ENCODE peak calls at places on chromosomes 5 and 9, in six cellular contexts. A, S, M, P, C and X are unnamed samples. For H3K36me3, the result is how much of the 10 kb centered on the place peaks cover.

GRCh38 chr9:124347968-124348358 is 67.3 kb downstream of the PSMB7 start:
- DNase-seq in A (no peak), S (peak), M (peak), P (no peak), C (no peak), X (peak)

GRCh38 chr9:135029434-135029833 is 58.0 kb upstream of the OLFM1 start:
- DNase-seq in A (no peak), S (no peak), M (no peak), P (no peak), C (no peak), X (no peak)

GRCh38 chr5:132180134-132180745 is 47.4 kb downstream of the P4HA2 start:
- DNase-seq in A (no peak), S (no peak), M (no peak), P (peak), C (peak), X (no peak)

GRCh38 chr5:43658499-43658898 is 55.5 kb downstream of the NNT start:
- DNase-seq in A (no peak), S (no peak), M (no peak), P (no peak), C (no peak), X (no peak)

GRCh38 chr5:132901036-132901435 is 27.6 kb downstream of the LEAP2 start:
- DNase-seq in A (no peak), S (no peak), M (no peak), P (no peak), C (no peak), X (no peak)

GRCh38 chr9:34599546-34599945 is 10.0 kb upstream of the CNTFR start:
- DNase-seq in A (no peak), S (no peak), M (no peak), P (peak), C (no peak), X (no peak)

GRCh38 chr5:138468133-138468965 is 3.1 kb downstream of the EGR1 start:
- DNase-seq in A (no peak), S (no peak), M (no peak), P (no peak), C (no peak), X (no peak)

GRCh38 chr9:134536101-134536900 is 105.3 kb upstream of the COL5A1 start:
- DNase-seq in A (no peak), S (no peak), M (no peak), P (no peak), C (no peak), X (no peak)

GRCh38 chr9:33234511-33235467 is 5.2 kb upstream of the SPINK4 start:
- DNase-seq in A (no peak), S (no peak), M (no peak), P (no peak), C (no peak), X (peak)

GRCh38 chr5:151615431-151615830 is 24.3 kb upstream of the FAT2 start:
- DNase-seq in A (no peak), S (no peak), M (no peak), P (no peak), C (no peak), X (no peak)

GRCh38 chr5:32679218-32679617 is 31.9 kb upstream of the NPR3 start:
- DNase-seq in A (no peak), S (no peak), M (no peak), P (no peak), C (no peak), X (no peak)

GRCh38 chr5:138989720-138990119 is 114.6 kb upstream of the LRRTM2 start:
- DNase-seq in A (no peak), S (no peak), M (no peak), P (no peak), C (no peak), X (no peak)

GRCh38 chr5:102958481-102959011 is 161.4 kb downstream of the GIN1 start:
- DNase-seq in A (no peak), S (no peak), M (no peak), P (no peak), C (no peak), X (no peak)

GRCh38 chr5:14179446-14179845 is 36.3 kb downstream of the TRIO start:
- DNase-seq in A (no peak), S (no peak), M (no peak), P (no peak), C (no peak), X (no peak)

GRCh38 chr5:123367739-123368138 is 55.5 kb downstream of the CEP120 start:
- DNase-seq in A (no peak), S (no peak), M (no peak), P (no peak), C (no peak), X (no peak)

GRCh38 chr9:94668424-94668916 is 29.2 kb upstream of the FBP1 start:
- DNase-seq in A (no peak), S (no peak), M (no peak), P (no peak), C (no peak), X (no peak)

GRCh38 chr9:120689860-120690259 is 24.4 kb downstream of the MEGF9 start:
- DNase-seq in A (no peak), S (no peak), M (no peak), P (no peak), C (no peak), X (no peak)

GRCh38 chr5:133459474-133460155 is 152.7 kb downstream of the FSTL4 start:
- DNase-seq in A (no peak), S (no peak), M (no peak), P (no peak), C (no peak), X (peak)

GRCh38 chr5:170591055-170591454 is 87.2 kb downstream of the KCNIP1 start:
- DNase-seq in A (no peak), S (no peak), M (peak), P (no peak), C (no peak), X (no peak)

GRCh38 chr9:93664549-93665120 is 88.3 kb downstream of the PHF2 start:
- DNase-seq in A (no peak), S (no peak), M (peak), P (no peak), C (no peak), X (no peak)

GRCh38 chr5:139393497-139394122 is 1.3 kb downstream of the PROB1 start:
- DNase-seq in A (no peak), S (no peak), M (no peak), P (no peak), C (no peak), X (no peak)

GRCh38 chr9:112332977-112333638 is at the start of gene PTBP3:
- DNase-seq in A (no peak), S (peak), M (peak), P (peak), C (peak), X (peak)

GRCh38 chr9:135905380-135906282 is 1.7 kb downstream of the CAMSAP1 start:
- DNase-seq in A (no peak), S (no peak), M (peak), P (no peak), C (no peak), X (no peak)

GRCh38 chr5:142181096-142181495 is 72.5 kb downstream of the NDFIP1 start:
- DNase-seq in A (no peak), S (no peak), M (peak), P (no peak), C (no peak), X (no peak)

GRCh38 chr5:163533229-163533628 is 27.8 kb downstream of the MAT2B start:
- DNase-seq in A (no peak), S (no peak), M (no peak), P (no peak), C (no peak), X (no peak)

GRCh38 chr9:135978650-135979461 is 17.7 kb upstream of the UBAC1 start:
- DNase-seq in A (no peak), S (no peak), M (no peak), P (no peak), C (no peak), X (no peak)

GRCh38 chr5:150368526-150368925 is 11.0 kb downstream of the TCOF1 start:
- DNase-seq in A (no peak), S (no peak), M (no peak), P (no peak), C (no peak), X (no peak)

GRCh38 chr9:90858505-90858904 is 56.9 kb downstream of the SYK start:
- DNase-seq in A (no peak), S (no peak), M (no peak), P (no peak), C (no peak), X (no peak)

GRCh38 chr9:631596-631995 is 209.9 kb upstream of the DMRT1 start:
- DNase-seq in A (no peak), S (no peak), M (no peak), P (peak), C (no peak), X (no peak)

GRCh38 chr5:133357758-133358157 is 254.6 kb downstream of the FSTL4 start:
- DNase-seq in A (no peak), S (no peak), M (no peak), P (no peak), C (no peak), X (no peak)

DNA sequence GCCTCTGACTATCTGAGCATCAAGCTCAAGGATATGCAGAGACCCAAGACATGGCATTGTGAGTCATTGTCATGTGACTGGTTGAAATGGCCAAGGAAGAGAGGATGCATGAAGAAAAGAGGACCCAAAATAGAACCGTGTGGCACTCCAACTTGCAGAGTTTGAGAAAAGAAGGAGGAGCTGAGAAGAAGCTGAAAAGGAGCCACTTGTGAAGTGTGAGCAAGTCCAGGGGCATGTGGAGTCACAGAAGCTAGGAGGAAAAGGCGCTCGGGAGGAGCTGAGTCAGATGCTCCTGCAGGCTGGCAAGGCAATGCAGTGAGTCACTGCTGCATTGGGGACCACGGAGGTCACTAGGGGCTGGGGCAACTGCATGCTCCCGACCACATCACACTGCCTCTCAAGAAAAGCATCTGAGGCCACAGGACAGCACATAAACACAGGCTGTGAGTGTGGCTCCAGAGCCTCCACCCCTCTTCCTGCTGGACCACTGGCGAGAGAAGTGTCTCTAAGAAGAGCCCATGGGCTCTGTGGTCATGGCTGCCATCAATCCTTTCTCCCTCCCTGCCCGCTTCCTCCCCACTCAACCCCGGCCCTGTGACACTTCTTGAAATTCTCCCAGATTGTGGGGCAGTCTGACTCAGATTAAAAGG is 197.6 kb downstream of the DRD1 start:
- DNase-seq in A (peak), S (no peak), M (no peak), P (no peak), C (no peak), X (no peak)
- H3K27ac ChIP-seq in A (no peak), S (no peak), M (no peak), P (no peak), C (no peak), X (no peak)

DNA sequence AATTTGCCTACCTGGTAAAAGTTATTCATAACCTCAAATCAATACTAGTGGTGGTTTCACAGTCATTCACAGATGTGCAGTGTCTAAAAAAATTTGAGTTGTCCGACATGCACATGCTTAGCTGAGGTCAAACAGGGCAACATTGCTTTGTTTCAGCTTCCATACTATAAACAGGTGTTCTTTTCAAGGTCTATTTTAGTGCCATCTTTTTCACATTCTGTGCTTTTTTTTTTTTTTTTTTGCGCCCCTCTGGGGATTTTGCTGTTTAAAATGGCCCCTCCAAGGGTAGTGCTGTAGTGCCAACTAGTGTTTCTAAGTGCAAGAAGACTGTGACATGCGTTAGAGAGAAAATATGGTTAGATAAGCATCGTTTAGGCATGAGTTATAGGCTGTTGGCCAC is 14.5 kb downstream of the PHAX start:
- DNase-seq in A (no peak), S (no peak), M (no peak), P (no peak), C (no peak), X (no peak)
- H3K36me3 ChIP-seq in A (under half), S (half or more), M (under half), P (half or more), C (under half), X (under half)

GRCh38 chr9:91898451-91899433 is 51.3 kb downstream of the ROR2 start:
- DNase-seq in A (no peak), S (no peak), M (peak), P (peak), C (peak), X (no peak)

GRCh38 chr9:91897201-91897600 is 52.8 kb downstream of the ROR2 start:
- DNase-seq in A (no peak), S (no peak), M (no peak), P (no peak), C (no peak), X (no peak)

GRCh38 chr9:91896096-91896495 is 53.9 kb downstream of the ROR2 start:
- DNase-seq in A (no peak), S (no peak), M (no peak), P (no peak), C (no peak), X (no peak)

GRCh38 chr9:91894023-91894422 is 56.0 kb downstream of the ROR2 start:
- DNase-seq in A (no peak), S (no peak), M (no peak), P (no peak), C (no peak), X (no peak)

GRCh38 chr9:91896513-91897121 is 53.4 kb downstream of the ROR2 start:
- DNase-seq in A (no peak), S (no peak), M (peak), P (peak), C (no peak), X (no peak)
- TF ChIP-seq EP300 in A (no peak), S (no peak), M (peak), P (peak), C (no peak), X (no peak)

GRCh38 chr5:4079881-4080280 is 484.2 kb downstream of the IRX1 start:
- DNase-seq in A (no peak), S (no peak), M (no peak), P (no peak), C (no peak), X (no peak)
- H3K27ac ChIP-seq in A (no peak), S (no peak), M (no peak), P (no peak), C (no peak), X (no peak)

DNA sequence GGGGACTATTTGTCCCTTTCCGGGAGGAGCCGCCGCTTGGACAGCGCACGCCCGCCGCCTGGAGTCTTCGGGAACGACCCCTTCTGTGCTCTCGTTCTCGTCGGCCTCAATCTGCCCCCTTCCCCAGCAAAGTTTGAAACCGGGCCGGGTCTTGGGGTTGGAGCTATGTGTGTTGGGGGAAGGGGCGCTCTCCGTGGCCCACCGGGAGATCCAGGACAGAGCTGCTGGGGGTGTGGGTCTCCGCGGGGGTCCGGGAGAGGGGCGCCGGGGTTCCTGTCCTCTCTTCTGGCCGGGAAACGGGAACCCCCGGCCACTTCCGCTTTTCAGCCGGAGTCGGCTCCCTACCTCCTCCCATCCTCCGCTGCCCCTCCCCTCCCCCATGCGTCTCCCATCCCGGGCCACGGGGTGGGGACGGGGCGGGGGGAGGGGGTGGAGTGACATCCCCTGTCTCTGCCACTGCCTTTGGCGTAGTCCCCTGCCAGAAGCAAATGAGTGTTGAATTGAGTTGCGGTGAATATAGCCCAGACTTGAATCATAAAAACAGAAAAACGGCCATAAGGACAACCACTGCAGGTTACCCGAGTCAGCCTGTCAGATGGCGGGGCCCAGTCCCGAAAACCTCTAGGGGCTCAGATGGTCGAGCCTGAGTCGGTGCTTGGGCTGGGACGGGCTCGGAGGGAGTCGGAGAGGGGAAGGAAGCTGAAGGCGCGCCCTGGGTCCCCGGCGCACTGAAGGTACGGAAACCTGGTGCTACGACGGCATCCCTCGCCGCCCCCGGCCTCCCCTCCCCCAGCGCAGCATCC is 1.1 kb downstream of the CPLX2 start:
- DNase-seq in A (no peak), S (no peak), M (no peak), P (peak), C (peak), X (no peak)
- H3K36me3 ChIP-seq in A (under half), S (under half), M (under half), P (under half), C (under half), X (under half)

DNA sequence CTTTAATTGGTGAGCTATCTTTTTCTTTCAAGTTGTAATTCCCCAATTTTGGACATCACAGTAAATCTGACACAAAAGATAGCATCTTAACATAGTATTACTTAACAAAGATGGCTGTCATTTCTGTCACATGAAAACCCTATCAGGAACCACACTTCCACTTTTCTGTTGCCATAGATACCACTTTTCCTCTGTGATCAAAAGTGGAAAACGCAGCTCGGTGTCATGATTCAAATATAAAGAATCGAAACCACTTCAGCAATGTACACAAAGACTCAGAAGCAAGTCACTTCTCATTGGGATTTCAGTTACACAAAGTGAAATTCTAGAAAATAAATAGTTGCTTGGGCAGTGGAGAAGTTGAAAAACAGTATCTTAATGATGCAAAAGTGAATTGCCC is 524.9 kb upstream of the ITGA1 start:
- DNase-seq in A (no peak), S (no peak), M (no peak), P (no peak), C (no peak), X (no peak)
- TF ChIP-seq EP300 in A (no peak), S (no peak), M (no peak), P (no peak), C (no peak), X (no peak)

GRCh38 chr5:16934669-16935068 is 1.4 kb downstream of the MYO10 start:
- DNase-seq in A (no peak), S (no peak), M (no peak), P (no peak), C (no peak), X (no peak)
- H3K27ac ChIP-seq in A (no peak), S (no peak), M (no peak), P (no peak), C (no peak), X (peak)

DNA sequence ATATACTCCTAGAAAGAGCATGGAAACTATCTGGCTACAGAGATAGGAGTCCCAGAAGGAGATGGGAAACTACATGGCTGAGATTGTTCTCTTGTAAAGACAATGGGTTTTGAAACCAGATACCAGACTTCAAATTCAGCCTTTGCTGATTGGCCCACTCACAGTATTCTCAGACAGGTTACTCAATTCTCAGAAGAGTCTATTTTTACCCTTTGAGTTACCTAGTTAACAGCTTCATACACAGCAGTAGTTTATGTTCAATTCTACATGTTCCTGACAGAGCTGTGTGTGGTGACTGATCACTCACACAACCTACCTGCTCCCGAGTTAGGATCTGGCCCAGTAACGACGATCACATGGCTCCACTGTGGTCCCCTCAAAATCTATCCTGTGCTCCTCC is 14.0 kb downstream of the ZFP62 start:
- DNase-seq in A (no peak), S (no peak), M (no peak), P (no peak), C (no peak), X (no peak)
- H3K36me3 ChIP-seq in A (under half), S (half or more), M (under half), P (under half), C (under half), X (half or more)